ENCODE peak calls at places on chromosomes 3 and 15, in nine cellular contexts. F is left lung; P is type B pancreatic cell; S is astrocyte; M is Calu3; H is foreskin fibroblast; A is fibroblast of lung; B is ovary; L is CD4-positive, alpha-beta T cell. R is an unnamed sample.

GRCh38 chr15:43360821-43361220 is 10.0 kb downstream of the ZSCAN29 start:
- DNase-seq in B (no peak), M (no peak), A (no peak), H (no peak), S (no peak), F (no peak), P (no peak), L (no peak), R (no peak)

GRCh38 chr15:63752075-63752684 is 81.6 kb downstream of the HERC1 start:
- DNase-seq in A (peak; percentile 51), B (no peak), P (no peak), F (no peak), L (peak; percentile 24), S (peak; percentile 25), M (peak; percentile 61), H (peak; percentile 34), R (no peak)

GRCh38 chr3:99330281-99330680 is 308.1 kb upstream of the COL8A1 start:
- DNase-seq in B (no peak), M (no peak), L (no peak), S (peak; percentile 88), A (peak; percentile 90), F (no peak), P (no peak), H (no peak), R (no peak)

GRCh38 chr3:23952646-23953045 is 7.6 kb downstream of the NR1D2 start:
- DNase-seq in L (no peak), M (no peak), H (no peak), F (no peak), B (no peak), S (no peak), A (no peak), P (no peak), R (no peak)

GRCh38 chr15:48336940-48337339 is 5.7 kb downstream of the DUT start:
- DNase-seq in M (peak; percentile 13), A (peak; percentile 2), S (no peak), L (no peak), B (no peak), P (no peak), F (no peak), H (no peak), R (no peak)

GRCh38 chr15:47273817-47274216 is 443.5 kb upstream of the SEMA6D start:
- DNase-seq in H (no peak), B (no peak), S (no peak), A (no peak), L (no peak), P (no peak), M (no peak), F (no peak), R (no peak)

GRCh38 chr3:72960812-72961518 is 35.6 kb upstream of the PPP4R2 start:
- DNase-seq in F (peak; percentile 38), M (peak; percentile 14), A (peak; percentile 15), B (peak; percentile 49), H (peak; percentile 76), P (no peak), L (no peak), S (no peak), R (peak; percentile 28)

GRCh38 chr3:11509175-11510000 is 134.3 kb downstream of the VGLL4 start:
- DNase-seq in B (peak; percentile 86), M (peak; percentile 19), H (peak; percentile 85), A (peak; percentile 95), F (peak; percentile 72), P (no peak), S (peak; percentile 92), L (no peak), R (no peak)

GRCh38 chr3:67529915-67530314 is 124.5 kb downstream of the SUCLG2 start:
- DNase-seq in F (no peak), L (no peak), P (no peak), A (peak; percentile 39), H (peak; percentile 19), B (no peak), M (no peak), S (peak; percentile 15), R (no peak)

DNA sequence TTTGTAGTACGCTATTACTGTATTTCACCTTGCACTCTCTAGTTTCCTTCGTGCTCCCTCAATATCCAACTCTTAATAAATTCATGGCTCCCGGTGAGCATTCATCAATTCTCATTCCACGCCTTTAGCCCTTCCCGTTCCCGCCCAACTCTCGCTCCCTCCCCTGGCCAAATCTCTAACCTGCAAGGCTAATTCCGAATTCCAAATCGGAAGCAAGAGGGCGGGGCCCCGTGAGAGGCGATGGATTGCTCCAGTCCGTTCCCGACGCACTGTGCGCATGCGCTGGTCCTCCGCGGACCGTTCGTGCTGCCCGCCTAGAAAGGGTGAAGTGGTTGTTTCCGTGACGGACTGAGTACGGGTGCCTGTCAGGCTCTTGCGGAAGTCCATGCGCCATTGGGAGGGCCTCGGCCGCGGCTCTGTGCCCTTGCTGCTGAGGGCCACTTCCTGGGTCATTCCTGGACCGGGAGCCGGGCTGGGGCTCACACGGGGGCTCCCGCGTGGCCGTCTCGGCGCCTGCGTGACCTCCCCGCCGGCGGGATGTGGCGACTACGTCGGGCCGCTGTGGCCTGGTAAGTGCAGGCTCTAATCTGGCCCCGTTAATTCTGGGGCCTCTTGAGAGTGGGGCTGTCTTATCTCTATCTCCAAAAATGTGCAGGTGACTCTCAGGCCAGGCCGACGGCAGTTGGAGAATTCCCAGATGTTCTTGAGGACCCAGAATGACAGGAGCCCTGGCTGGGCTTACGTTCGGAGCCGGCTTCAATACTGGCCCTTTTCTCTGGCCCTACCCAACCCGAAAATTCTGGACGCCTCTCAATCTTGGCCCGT is at the start of gene OPA1:
- DNase-seq in F (peak; percentile 98), L (peak; percentile 84), P (peak; percentile 98), H (peak; percentile 98), A (peak; percentile 99), M (peak; percentile 100), S (peak; percentile 98), B (peak; percentile 99), R (peak; percentile 83)
- TF ChIP-seq CTCF in F (no peak), L (no peak), P (peak; percentile 59), H (peak; percentile 20), A (peak; percentile 27), M (no peak), S (no peak), B (no peak), R (no peak)

GRCh38 chr3:125075738-125076137 is 19.9 kb upstream of the HEG1 start:
- DNase-seq in B (no peak), A (no peak), H (no peak), P (no peak), S (no peak), M (no peak), L (no peak), F (no peak), R (no peak)
- TF ChIP-seq CTCF in B (no peak), A (no peak), H (no peak), P (peak; percentile 57), S (no peak), M (no peak), L (no peak), F (no peak), R (no peak)

GRCh38 chr3:108462899-108463298 is 47.5 kb downstream of the MYH15 start:
- DNase-seq in F (no peak), P (no peak), B (no peak), M (no peak), S (peak; percentile 31), H (no peak), A (peak; percentile 60), L (no peak), R (no peak)
- TF ChIP-seq CTCF in F (no peak), P (no peak), B (no peak), M (no peak), S (no peak), H (no peak), A (no peak), L (no peak), R (no peak)

DNA sequence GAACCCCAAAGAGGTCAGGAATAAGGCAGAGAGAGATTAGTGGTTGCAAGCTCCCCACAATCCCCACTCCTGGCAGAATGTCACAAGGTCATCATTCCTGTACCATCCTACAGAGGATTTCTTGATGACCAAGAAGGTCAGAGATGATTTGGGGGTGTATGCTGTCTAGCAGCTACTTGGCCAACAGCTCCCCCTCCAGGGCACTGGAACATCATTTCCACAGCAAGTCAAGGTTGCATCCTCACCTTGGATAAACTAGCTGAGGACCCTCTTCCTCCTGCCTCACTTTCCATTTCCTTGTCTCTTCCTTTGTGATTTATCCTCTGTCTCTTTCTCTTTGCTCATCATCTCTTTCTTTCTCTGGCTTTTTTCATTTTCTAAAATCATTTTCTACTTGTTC is 106.3 kb downstream of the PROS1 start:
- DNase-seq in H (no peak), L (no peak), A (no peak), P (no peak), F (no peak), B (no peak), M (no peak), S (no peak), R (no peak)
- TF ChIP-seq CTCF in H (no peak), L (no peak), A (no peak), P (no peak), F (no peak), B (no peak), M (no peak), S (no peak), R (no peak)

GRCh38 chr3:194424373-194424772 is 25.3 kb upstream of the GP5 start:
- DNase-seq in B (no peak), A (no peak), P (no peak), M (no peak), L (no peak), S (no peak), H (no peak), F (no peak), R (no peak)
- TF ChIP-seq CTCF in B (no peak), A (no peak), P (no peak), M (no peak), L (no peak), S (no peak), H (no peak), F (no peak), R (no peak)

DNA sequence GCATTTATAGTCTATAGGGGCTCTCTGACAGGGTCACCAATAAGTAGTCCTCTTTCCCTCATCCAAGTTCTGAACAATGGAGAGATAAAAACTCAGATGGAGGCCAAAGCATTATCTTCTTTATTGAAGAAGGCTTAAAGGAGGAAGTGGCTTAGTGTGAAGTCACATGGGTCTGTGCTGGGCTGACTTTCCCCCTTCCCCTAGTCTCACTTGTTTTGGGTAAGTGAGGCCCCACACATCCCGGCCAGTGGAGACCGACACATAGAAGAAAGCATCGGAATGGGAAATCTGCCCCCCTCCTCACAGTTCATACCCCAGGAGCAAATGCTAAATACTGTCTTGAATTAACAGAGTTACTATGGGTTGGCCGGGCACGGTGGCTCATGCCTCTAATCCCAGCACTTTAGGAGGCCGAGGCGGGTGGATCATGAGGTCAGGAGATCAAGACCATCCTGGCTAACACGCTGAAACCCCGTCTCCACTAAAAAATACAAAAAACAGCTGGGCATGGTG is 9.1 kb upstream of the DOCK3 start:
- DNase-seq in S (no peak), A (no peak), B (no peak), H (no peak), P (no peak), L (no peak), M (no peak), F (no peak), R (no peak)
- TF ChIP-seq CTCF in S (no peak), A (no peak), B (no peak), H (no peak), P (no peak), L (no peak), M (no peak), F (no peak), R (no peak)

DNA sequence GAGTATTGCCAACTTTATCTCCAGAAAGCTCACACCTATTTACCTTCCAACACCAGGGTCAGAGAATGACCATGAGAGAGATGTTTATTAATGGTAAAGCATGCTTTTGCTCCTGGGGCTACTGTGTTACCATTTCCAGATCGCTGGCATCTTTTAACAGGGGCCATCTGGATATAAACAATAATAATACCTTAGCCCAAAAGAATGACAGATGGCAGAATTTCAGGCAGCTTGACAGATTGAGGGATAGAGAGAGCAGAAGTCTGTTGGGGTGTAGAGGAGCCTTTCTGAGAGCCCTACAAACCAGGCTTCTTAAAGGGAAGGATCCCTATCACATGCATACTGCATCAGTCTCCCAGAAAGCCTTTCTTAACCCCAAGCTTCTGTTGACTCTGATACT is 17.7 kb downstream of the RBP1 start:
- DNase-seq in H (no peak), L (no peak), M (no peak), B (no peak), A (no peak), S (no peak), F (no peak), P (no peak), R (no peak)
- TF ChIP-seq CTCF in H (no peak), L (no peak), M (no peak), B (no peak), A (no peak), S (no peak), F (no peak), P (no peak), R (no peak)

R was measured in omental fat pad.